ENCODE peak calls at places on chromosomes 4 and X, in five cellular contexts. One of them, this sample, is unnamed.

GRCh38 chrX:69285401-69285871 is 120.2 kb upstream of the PJA1 start:
- DNase-seq in astrocyte of the spinal cord: no peak
- DNase-seq in ovary: peak; percentile 88
- DNase-seq in tibial artery: peak; percentile 21
- DNase-seq in fibroblast of lung: peak; percentile 28
- DNase-seq in this sample: no peak

GRCh38 chr4:109729155-109729562 is 711 bp downstream of the PLA2G12A start:
- DNase-seq in astrocyte of the spinal cord: peak; percentile 22
- DNase-seq in ovary: no peak
- DNase-seq in tibial artery: no peak
- DNase-seq in fibroblast of lung: peak; percentile 34
- DNase-seq in this sample: peak; percentile 15

GRCh38 chr4:5705672-5706310 is 2.6 kb downstream of the EVC2 start:
- DNase-seq in astrocyte of the spinal cord: no peak
- DNase-seq in ovary: peak; percentile 49
- DNase-seq in tibial artery: no peak
- DNase-seq in fibroblast of lung: no peak
- DNase-seq in this sample: peak; percentile 28

GRCh38 chr4:25160714-25161598 is 707 bp upstream of the SEPSECS start:
- DNase-seq in astrocyte of the spinal cord: peak; percentile 21
- DNase-seq in ovary: no peak
- DNase-seq in tibial artery: peak; percentile 27
- DNase-seq in fibroblast of lung: peak; percentile 68
- DNase-seq in this sample: no peak

GRCh38 chr4:176377705-176378302 is 58.0 kb downstream of the SPCS3 start:
- DNase-seq in astrocyte of the spinal cord: peak; percentile 52
- DNase-seq in ovary: no peak
- DNase-seq in tibial artery: no peak
- DNase-seq in fibroblast of lung: peak; percentile 51
- DNase-seq in this sample: peak; percentile 30

GRCh38 chr4:120096508-120097297 is 30.1 kb upstream of the MAD2L1 start:
- DNase-seq in astrocyte of the spinal cord: no peak
- DNase-seq in ovary: no peak
- DNase-seq in tibial artery: no peak
- DNase-seq in fibroblast of lung: no peak
- DNase-seq in this sample: no peak

GRCh38 chr4:110396963-110397362 is 79.0 kb upstream of the ENPEP start:
- DNase-seq in astrocyte of the spinal cord: no peak
- DNase-seq in ovary: no peak
- DNase-seq in tibial artery: no peak
- DNase-seq in fibroblast of lung: no peak
- DNase-seq in this sample: no peak

GRCh38 chrX:4841216-4841745 is 1127.8 kb upstream of the PRKX start:
- DNase-seq in astrocyte of the spinal cord: peak; percentile 12
- DNase-seq in ovary: no peak
- DNase-seq in tibial artery: no peak
- DNase-seq in fibroblast of lung: no peak
- DNase-seq in this sample: no peak

GRCh38 chr4:82890602-82890912 is 396 bp downstream of the SEC31A start:
- DNase-seq in astrocyte of the spinal cord: no peak
- DNase-seq in ovary: no peak
- DNase-seq in tibial artery: no peak
- DNase-seq in fibroblast of lung: no peak
- DNase-seq in this sample: no peak

GRCh38 chrX:150155396-150156048 is 207.6 kb upstream of the MAMLD1 start:
- DNase-seq in astrocyte of the spinal cord: peak; percentile 40
- DNase-seq in ovary: peak; percentile 60
- DNase-seq in tibial artery: no peak
- DNase-seq in fibroblast of lung: peak; percentile 71
- DNase-seq in this sample: peak; percentile 67

GRCh38 chrX:119852410-119853353 is at the start of gene UPF3B:
- DNase-seq in astrocyte of the spinal cord: peak; percentile 99
- DNase-seq in ovary: peak; percentile 94
- DNase-seq in tibial artery: peak; percentile 97
- DNase-seq in fibroblast of lung: peak; percentile 98
- DNase-seq in this sample: peak; percentile 99

DNA sequence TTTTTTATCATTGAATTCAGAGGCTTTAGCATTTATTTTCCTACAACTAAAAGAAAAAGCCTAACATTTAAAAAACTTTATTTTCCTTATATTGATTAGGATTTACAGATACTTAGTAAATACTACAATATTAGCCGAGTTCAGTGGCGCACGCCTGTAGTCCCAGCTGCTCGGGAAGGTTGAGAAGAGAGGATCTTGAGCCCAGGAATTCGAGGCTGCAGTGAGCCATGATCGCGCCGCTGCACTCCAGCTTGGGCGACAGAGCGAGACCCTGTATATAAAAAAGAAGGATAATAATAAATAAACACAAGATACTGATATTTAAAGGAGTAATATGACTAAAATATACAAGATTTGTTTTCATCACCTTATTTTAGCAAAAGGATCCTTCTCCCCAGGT is 686 bp upstream of the UPF3B start:
- DNase-seq in astrocyte of the spinal cord: no peak
- DNase-seq in ovary: no peak
- DNase-seq in tibial artery: no peak
- DNase-seq in fibroblast of lung: no peak
- DNase-seq in this sample: no peak
- H3K4me3 ChIP-seq in astrocyte of the spinal cord: peak overlapping the region; percentile 43
- H3K4me3 ChIP-seq in ovary: peak overlapping the region; percentile 24
- H3K4me3 ChIP-seq in tibial artery: peak overlapping the region; percentile 73
- H3K4me3 ChIP-seq in fibroblast of lung: peak overlapping the region; percentile 76
- H3K4me3 ChIP-seq in this sample: peak overlapping the region; percentile 33

GRCh38 chrX:148573119-148573518 is 72.7 kb downstream of the AFF2 start:
- DNase-seq in astrocyte of the spinal cord: no peak
- DNase-seq in ovary: no peak
- DNase-seq in tibial artery: no peak
- DNase-seq in fibroblast of lung: no peak
- DNase-seq in this sample: no peak
- TF ChIP-seq CTCF in astrocyte of the spinal cord: no peak
- TF ChIP-seq CTCF in ovary: no peak
- TF ChIP-seq CTCF in tibial artery: no peak
- TF ChIP-seq CTCF in fibroblast of lung: no peak
- TF ChIP-seq CTCF in this sample: no peak

GRCh38 chr4:74157743-74158560 is at the start of gene MTHFD2L:
- DNase-seq in astrocyte of the spinal cord: peak; percentile 95
- DNase-seq in ovary: peak; percentile 96
- DNase-seq in tibial artery: peak; percentile 91
- DNase-seq in fibroblast of lung: peak; percentile 94
- DNase-seq in this sample: peak; percentile 94

GRCh38 chr4:74159397-74159709 is 1.4 kb downstream of the MTHFD2L start:
- DNase-seq in astrocyte of the spinal cord: no peak
- DNase-seq in ovary: no peak
- DNase-seq in tibial artery: no peak
- DNase-seq in fibroblast of lung: no peak
- DNase-seq in this sample: no peak

GRCh38 chr4:74157116-74157742 is 689 bp upstream of the MTHFD2L start:
- DNase-seq in astrocyte of the spinal cord: peak; percentile 51
- DNase-seq in ovary: no peak
- DNase-seq in tibial artery: no peak
- DNase-seq in fibroblast of lung: peak; percentile 54
- DNase-seq in this sample: peak; percentile 75

GRCh38 chr4:74158561-74159396 is 861 bp downstream of the MTHFD2L start:
- DNase-seq in astrocyte of the spinal cord: peak; percentile 37
- DNase-seq in ovary: no peak
- DNase-seq in tibial artery: no peak
- DNase-seq in fibroblast of lung: peak; percentile 59
- DNase-seq in this sample: peak; percentile 62

GRCh38 chr4:74156521-74156920 is 1.4 kb upstream of the MTHFD2L start:
- DNase-seq in astrocyte of the spinal cord: no peak
- DNase-seq in ovary: no peak
- DNase-seq in tibial artery: no peak
- DNase-seq in fibroblast of lung: no peak
- DNase-seq in this sample: peak; percentile 34
- H3K4me3 ChIP-seq in astrocyte of the spinal cord: no peak overlapping the region
- H3K4me3 ChIP-seq in ovary: no peak overlapping the region
- H3K4me3 ChIP-seq in tibial artery: no peak overlapping the region
- H3K4me3 ChIP-seq in fibroblast of lung: no peak overlapping the region
- H3K4me3 ChIP-seq in this sample: no peak overlapping the region

GRCh38 chrX:15724911-15725310 is 13.2 kb upstream of the CA5B start:
- DNase-seq in astrocyte of the spinal cord: no peak
- DNase-seq in ovary: no peak
- DNase-seq in tibial artery: no peak
- DNase-seq in fibroblast of lung: no peak
- DNase-seq in this sample: no peak
- TF ChIP-seq CTCF in astrocyte of the spinal cord: no peak
- TF ChIP-seq CTCF in ovary: no peak
- TF ChIP-seq CTCF in tibial artery: no peak
- TF ChIP-seq CTCF in fibroblast of lung: no peak
- TF ChIP-seq CTCF in this sample: no peak

This sample was measured in cardiac fibroblast.